ENCODE peak calls at places on chromosomes 4 and X, in six cellular contexts. Y is HCT116, O is tibial nerve, X is hepatocyte, N is mucosa of descending colon, J is GM23338. C is an unnamed sample.

GRCh38 chr4:119525771-119526712 is 102.6 kb downstream of the PDE5A start:
- DNase-seq in Y (no peak), O (no peak), X (no peak), N (no peak), J (no peak), C (no peak)

GRCh38 chr4:71498002-71498401 is 159.2 kb downstream of the SLC4A4 start:
- DNase-seq in Y (no peak), O (no peak), X (no peak), N (no peak), J (no peak), C (no peak)

GRCh38 chrX:15336023-15336413 is 695 bp upstream of the PIGA start:
- DNase-seq in Y (no peak), O (peak; percentile 7), X (peak; percentile 54), N (no peak), J (peak; percentile 57), C (no peak)

GRCh38 chrX:42809569-42809968 is 31.6 kb upstream of the PPP1R2C start:
- DNase-seq in Y (no peak), O (no peak), X (no peak), N (no peak), J (no peak), C (no peak)

GRCh38 chr4:67522851-67523671 is 22.2 kb downstream of the CENPC start:
- DNase-seq in Y (no peak), O (no peak), X (no peak), N (no peak), J (no peak), C (no peak)

GRCh38 chrX:13380230-13380629 is 60.4 kb upstream of the ATXN3L start:
- DNase-seq in Y (no peak), O (no peak), X (no peak), N (no peak), J (no peak), C (no peak)

GRCh38 chr4:46956451-46956850 is 36.9 kb downstream of the GABRA4 start:
- DNase-seq in Y (no peak), O (no peak), X (no peak), N (no peak), J (no peak), C (no peak)

GRCh38 chr4:175961604-175962003 is 104.0 kb upstream of the WDR17 start:
- DNase-seq in Y (no peak), O (no peak), X (no peak), N (no peak), J (no peak), C (no peak)

GRCh38 chr4:155608231-155608885 is 58.3 kb upstream of the GUCY1A1 start:
- DNase-seq in Y (no peak), O (no peak), X (no peak), N (no peak), J (no peak), C (no peak)

GRCh38 chr4:159764343-159764952 is 661.6 kb downstream of the RAPGEF2 start:
- DNase-seq in Y (peak; percentile 62), O (peak; percentile 33), X (peak; percentile 71), N (no peak), J (peak; percentile 78), C (peak; percentile 56)

GRCh38 chrX:115330498-115331138 is 41.1 kb downstream of the LUZP4 start:
- DNase-seq in Y (peak; percentile 44), O (no peak), X (peak; percentile 83), N (no peak), J (peak; percentile 70), C (peak; percentile 43)

GRCh38 chrX:48816014-48816810 is 10.1 kb upstream of the ERAS start:
- DNase-seq in Y (no peak), O (no peak), X (no peak), N (no peak), J (no peak), C (no peak)

GRCh38 chrX:153032397-153033118 is 23.7 kb upstream of the PNMA3 start:
- DNase-seq in Y (peak; percentile 21), O (peak; percentile 68), X (peak; percentile 71), N (peak; percentile 79), J (peak; percentile 64), C (peak; percentile 77)

GRCh38 chr4:71009796-71010588 is 16.5 kb downstream of the DCK start:
- DNase-seq in Y (peak; percentile 39), O (no peak), X (peak; percentile 12), N (no peak), J (peak; percentile 77), C (no peak)

GRCh38 chrX:2489446-2490445 is 11.0 kb downstream of the DHRSX start:
- DNase-seq in Y (no peak), O (no peak), X (no peak), N (peak; percentile 14), J (no peak), C (peak; percentile 22)
- H3K36me3 ChIP-seq in Y (no peaks in the 10 kb centered on the region), O (peaks cover 26% of the 10 kb centered on the region), X (no peaks in the 10 kb centered on the region), N (peaks cover 9% of the 10 kb centered on the region), J (no peaks in the 10 kb centered on the region), C (peaks cover 18% of the 10 kb centered on the region)

GRCh38 chr4:153788064-153788418 is 842 bp downstream of the SFRP2 start:
- DNase-seq in Y (no peak), O (no peak), X (no peak), N (no peak), J (peak; percentile 37), C (no peak)

GRCh38 chr4:153784300-153784699 is 4.6 kb downstream of the SFRP2 start:
- DNase-seq in Y (no peak), O (no peak), X (no peak), N (no peak), J (no peak), C (no peak)

GRCh38 chr4:153788419-153789276 is at the start of gene SFRP2:
- DNase-seq in Y (no peak), O (no peak), X (no peak), N (no peak), J (peak; percentile 96), C (no peak)

GRCh38 chr4:153787156-153787555 is 1.7 kb downstream of the SFRP2 start:
- DNase-seq in Y (no peak), O (no peak), X (no peak), N (no peak), J (no peak), C (no peak)

GRCh38 chr4:153785830-153786721 is 2.8 kb downstream of the SFRP2 start:
- DNase-seq in Y (peak; percentile 26), O (no peak), X (no peak), N (no peak), J (peak; percentile 70), C (no peak)
- TF ChIP-seq CTCF in Y (peak; percentile 55), O (peak; percentile 61), X (peak; percentile 63), N (no peak), J (peak; percentile 54), C (peak; percentile 30)

GRCh38 chrX:70241501-70241900 is 7.0 kb downstream of the AWAT1 start:
- DNase-seq in Y (no peak), O (no peak), X (no peak), N (no peak), J (no peak), C (no peak)

GRCh38 chrX:70244881-70245280 is 10.4 kb downstream of the AWAT1 start:
- DNase-seq in Y (no peak), O (no peak), X (no peak), N (no peak), J (no peak), C (no peak)

GRCh38 chrX:70247252-70247651 is 12.8 kb downstream of the P2RY4 start:
- DNase-seq in Y (no peak), O (no peak), X (no peak), N (no peak), J (no peak), C (no peak)
- H3K36me3 ChIP-seq in Y (no peaks in the 10 kb centered on the region), O (no peaks in the 10 kb centered on the region), X (no peaks in the 10 kb centered on the region), N (no peaks in the 10 kb centered on the region), J (no peaks in the 10 kb centered on the region), C (no peaks in the 10 kb centered on the region)

GRCh38 chr4:85939595-85939994 is 420.3 kb downstream of the MAPK10 start:
- DNase-seq in Y (no peak), O (no peak), X (no peak), N (no peak), J (no peak), C (no peak)

GRCh38 chr4:85940131-85940530 is 419.7 kb downstream of the MAPK10 start:
- DNase-seq in Y (no peak), O (no peak), X (no peak), N (no peak), J (no peak), C (no peak)

GRCh38 chr4:85938902-85939301 is 421.0 kb downstream of the MAPK10 start:
- DNase-seq in Y (no peak), O (no peak), X (no peak), N (no peak), J (no peak), C (no peak)

GRCh38 chr4:85938062-85938461 is 421.8 kb downstream of the MAPK10 start:
- DNase-seq in Y (no peak), O (no peak), X (no peak), N (no peak), J (no peak), C (no peak)

DNA sequence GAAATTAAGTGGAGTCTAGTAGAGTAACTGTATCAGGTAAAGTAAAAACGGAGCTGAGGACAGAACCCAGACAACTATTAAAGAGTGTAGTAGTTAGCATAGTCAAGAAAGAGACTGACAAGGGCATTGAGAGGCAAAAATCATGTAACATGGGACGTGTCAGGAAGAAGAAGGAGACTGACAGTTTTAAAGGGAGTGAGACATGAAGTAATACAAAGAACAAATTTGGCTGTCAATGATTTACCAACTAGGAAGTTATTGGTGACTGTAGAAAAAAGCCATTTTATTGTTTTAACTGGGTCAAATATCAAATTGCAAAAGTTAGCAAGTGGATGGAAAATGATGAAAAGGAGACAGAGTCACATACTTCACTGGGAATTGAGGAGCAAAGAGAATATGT is 422.3 kb downstream of the MAPK10 start:
- DNase-seq in Y (no peak), O (no peak), X (no peak), N (no peak), J (no peak), C (no peak)
- TF ChIP-seq CTCF in Y (no peak), O (no peak), X (no peak), N (no peak), J (no peak), C (no peak)

GRCh38 chr4:75786938-75787337 is 62.6 kb downstream of the USO1 start:
- DNase-seq in Y (no peak), O (no peak), X (no peak), N (no peak), J (no peak), C (no peak)
- H3K36me3 ChIP-seq in Y (peaks cover 32% of the 10 kb centered on the region), O (peaks cover 2% of the 10 kb centered on the region), X (no peaks in the 10 kb centered on the region), N (no peaks in the 10 kb centered on the region), J (peaks cover 74% of the 10 kb centered on the region), C (no peaks in the 10 kb centered on the region)

GRCh38 chrX:101803451-101803850 is 128.4 kb downstream of the ZMAT1 start:
- DNase-seq in Y (no peak), O (peak; percentile 18), X (peak; percentile 17), N (no peak), J (peak; percentile 9), C (no peak)
- TF ChIP-seq CTCF in Y (peak; percentile 59), O (peak; percentile 49), X (peak; percentile 54), N (no peak), J (peak; percentile 37), C (peak; percentile 13)

GRCh38 chr4:138935-139334 is 14.6 kb downstream of the ZNF718 start:
- DNase-seq in Y (no peak), O (no peak), X (no peak), N (no peak), J (no peak), C (no peak)
- H3K36me3 ChIP-seq in Y (no peaks in the 10 kb centered on the region), O (peaks cover 7% of the 10 kb centered on the region), X (peaks cover 33% of the 10 kb centered on the region), N (peaks cover 12% of the 10 kb centered on the region), J (peaks cover 26% of the 10 kb centered on the region), C (peaks cover 1% of the 10 kb centered on the region)

DNA sequence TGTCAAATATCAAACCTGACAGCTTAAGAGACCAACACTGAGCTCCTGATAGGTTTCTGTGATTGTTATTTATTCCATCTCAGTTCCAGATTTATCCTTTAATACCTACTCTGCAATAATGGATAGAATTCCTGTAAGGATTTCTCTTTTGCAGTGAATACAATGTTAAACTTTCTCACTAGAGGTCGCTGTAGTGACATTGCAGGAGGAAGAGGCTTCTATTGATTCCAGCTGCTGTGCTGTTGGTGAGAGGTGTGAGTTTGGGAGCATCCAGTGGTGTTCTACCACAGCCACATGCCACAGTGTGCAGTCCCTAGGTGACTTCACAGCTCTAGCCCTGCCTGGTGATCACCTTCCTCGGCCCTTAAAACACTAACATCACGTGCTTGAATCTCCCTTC is 34.6 kb upstream of the DCAF8L2 start:
- DNase-seq in Y (no peak), O (no peak), X (peak; percentile 37), N (no peak), J (peak; percentile 54), C (peak; percentile 35)
- TF ChIP-seq CTCF in Y (peak; percentile 61), O (no peak), X (peak; percentile 51), N (no peak), J (peak; percentile 65), C (peak; percentile 56)